ENCODE peak calls at places on chromosomes 2 and 18, in nine cellular contexts. F is T-helper 1 cell; R is NCI-H1092 treated with DMSO at 0.1 percent for 48 hours; X is stimulated activated CD4-positive, alpha-beta T cell treated with anti-CD3 and anti-CD28 coated beads, Interleukin-12 subunit alpha, Interleukin-12 subunit beta, amount 100 ng/mL, for 48 hours; J is HepG2; S is A673; E is endothelial cell; M is stimulated activated CD8-positive, alpha-beta memory T cell treated with anti-CD3 and anti-CD28 coated beads, Interleukin-4, amount 100 ng/mL, for 24 hours; G is BJ. Q is an unnamed sample.

GRCh38 chr2:109594246-109594900 is 19.4 kb downstream of the SEPTIN10 start:
- DNase-seq in F (no peak), R (no peak), X (no peak), J (no peak), S (no peak), E (no peak), M (no peak), G (no peak), Q (no peak)

GRCh38 chr2:220335591-220335915 is 708.1 kb downstream of the SLC4A3 start:
- DNase-seq in F (no peak), R (no peak), X (no peak), J (no peak), S (peak), E (no peak), M (no peak), G (no peak), Q (no peak)

GRCh38 chr2:85015653-85016360 is 44.8 kb downstream of the KCMF1 start:
- DNase-seq in F (no peak), R (no peak), X (no peak), J (no peak), S (peak), E (no peak), M (no peak), G (no peak), Q (peak)

GRCh38 chr18:13004316-13004879 is 13.2 kb downstream of the CEP192 start:
- DNase-seq in F (no peak), R (no peak), X (no peak), J (no peak), S (no peak), E (no peak), M (no peak), G (no peak), Q (no peak)

GRCh38 chr2:230054079-230054478 is 14.6 kb downstream of the SLC16A14 start:
- DNase-seq in F (no peak), R (no peak), X (no peak), J (no peak), S (no peak), E (no peak), M (no peak), G (no peak), Q (no peak)

GRCh38 chr2:31539505-31539904 is 41.2 kb downstream of the SRD5A2 start:
- DNase-seq in F (no peak), R (no peak), X (no peak), J (no peak), S (no peak), E (no peak), M (no peak), G (no peak), Q (no peak)

GRCh38 chr2:220814441-220814840 is 757.7 kb downstream of the EPHA4 start:
- DNase-seq in F (no peak), R (no peak), X (no peak), J (no peak), S (no peak), E (no peak), M (no peak), G (no peak), Q (no peak)

GRCh38 chr2:240933048-240933965 is 27.2 kb downstream of the CROCC2 start:
- DNase-seq in F (no peak), R (no peak), X (no peak), J (no peak), S (no peak), E (no peak), M (no peak), G (no peak), Q (no peak)

GRCh38 chr18:53606792-53607191 is 617.7 kb downstream of the MBD2 start:
- DNase-seq in F (no peak), R (no peak), X (no peak), J (no peak), S (no peak), E (no peak), M (no peak), G (no peak), Q (no peak)

GRCh38 chr2:71531522-71532047 is 78.2 kb downstream of the DYSF start:
- DNase-seq in F (no peak), R (no peak), X (no peak), J (peak), S (no peak), E (no peak), M (no peak), G (peak), Q (no peak)

GRCh38 chr2:226963528-226963927 is 127.7 kb downstream of the RHBDD1 start:
- DNase-seq in F (no peak), R (no peak), X (no peak), J (no peak), S (no peak), E (no peak), M (no peak), G (no peak), Q (no peak)

GRCh38 chr18:75269140-75269676 is 58.6 kb downstream of the TSHZ1 start:
- DNase-seq in F (no peak), R (peak), X (no peak), J (no peak), S (no peak), E (no peak), M (no peak), G (no peak), Q (no peak)

GRCh38 chr2:26850002-26850431 is 2.1 kb downstream of the DPYSL5 start:
- DNase-seq in F (no peak), R (peak), X (no peak), J (no peak), S (no peak), E (no peak), M (no peak), G (no peak), Q (no peak)

Q was measured in HT-29.